ENCODE peak calls at places on chromosomes 3 and 15, in seven cellular contexts. F is tibial nerve, C is transverse colon, J is ovary, X is testis, S is IMR-90, M is A549. Z is an unnamed sample.

GRCh38 chr3:135009014-135009413 is 214.0 kb downstream of the EPHB1 start:
- DNase-seq in F (no peak), C (no peak), J (no peak), X (no peak), S (no peak), M (no peak), Z (no peak)

GRCh38 chr3:136385457-136385856 is 135.3 kb downstream of the PCCB start:
- DNase-seq in F (no peak), C (no peak), J (no peak), X (no peak), S (no peak), M (no peak), Z (no peak)

GRCh38 chr3:37580237-37580636 is 281.4 kb upstream of the CTDSPL start:
- DNase-seq in F (no peak), C (peak; percentile 12), J (no peak), X (no peak), S (no peak), M (no peak), Z (no peak)

GRCh38 chr3:31754575-31755278 is 222.0 kb downstream of the STT3B start:
- DNase-seq in F (no peak), C (no peak), J (no peak), X (no peak), S (no peak), M (no peak), Z (no peak)

GRCh38 chr15:62857411-62857853 is 185.1 kb upstream of the TPM1 start:
- DNase-seq in F (no peak), C (no peak), J (no peak), X (no peak), S (no peak), M (peak; percentile 47), Z (no peak)

GRCh38 chr3:45906681-45907220 is 20.4 kb downstream of the CCR9 start:
- DNase-seq in F (no peak), C (no peak), J (no peak), X (peak; percentile 20), S (peak; percentile 84), M (no peak), Z (no peak)

GRCh38 chr3:77718326-77718725 is 678.4 kb downstream of the ROBO2 start:
- DNase-seq in F (no peak), C (no peak), J (no peak), X (no peak), S (no peak), M (no peak), Z (no peak)

GRCh38 chr3:11671648-11672100 is 28.0 kb upstream of the VGLL4 start:
- DNase-seq in F (no peak), C (no peak), J (no peak), X (no peak), S (peak; percentile 54), M (no peak), Z (no peak)

GRCh38 chr15:73403171-73403570 is 34.4 kb upstream of the HCN4 start:
- DNase-seq in F (no peak), C (no peak), J (no peak), X (no peak), S (no peak), M (no peak), Z (no peak)

GRCh38 chr3:13528217-13528801 is 20.6 kb upstream of the FBLN2 start:
- DNase-seq in F (no peak), C (no peak), J (no peak), X (no peak), S (no peak), M (peak; percentile 73), Z (no peak)

GRCh38 chr15:86002444-86002843 is 77.2 kb upstream of the AGBL1 start:
- DNase-seq in F (no peak), C (no peak), J (no peak), X (no peak), S (no peak), M (no peak), Z (no peak)

GRCh38 chr3:16012086-16012485 is 162.4 kb upstream of the GALNT15 start:
- DNase-seq in F (no peak), C (no peak), J (no peak), X (no peak), S (peak; percentile 88), M (no peak), Z (no peak)

GRCh38 chr3:180870008-180870733 is 42.3 kb upstream of the FXR1 start:
- DNase-seq in F (no peak), C (peak; percentile 9), J (peak; percentile 72), X (peak; percentile 67), S (no peak), M (no peak), Z (no peak)

GRCh38 chr3:45509038-45509767 is 85.3 kb upstream of the LIMD1 start:
- DNase-seq in F (no peak), C (no peak), J (no peak), X (no peak), S (peak; percentile 99), M (no peak), Z (no peak)

DNA sequence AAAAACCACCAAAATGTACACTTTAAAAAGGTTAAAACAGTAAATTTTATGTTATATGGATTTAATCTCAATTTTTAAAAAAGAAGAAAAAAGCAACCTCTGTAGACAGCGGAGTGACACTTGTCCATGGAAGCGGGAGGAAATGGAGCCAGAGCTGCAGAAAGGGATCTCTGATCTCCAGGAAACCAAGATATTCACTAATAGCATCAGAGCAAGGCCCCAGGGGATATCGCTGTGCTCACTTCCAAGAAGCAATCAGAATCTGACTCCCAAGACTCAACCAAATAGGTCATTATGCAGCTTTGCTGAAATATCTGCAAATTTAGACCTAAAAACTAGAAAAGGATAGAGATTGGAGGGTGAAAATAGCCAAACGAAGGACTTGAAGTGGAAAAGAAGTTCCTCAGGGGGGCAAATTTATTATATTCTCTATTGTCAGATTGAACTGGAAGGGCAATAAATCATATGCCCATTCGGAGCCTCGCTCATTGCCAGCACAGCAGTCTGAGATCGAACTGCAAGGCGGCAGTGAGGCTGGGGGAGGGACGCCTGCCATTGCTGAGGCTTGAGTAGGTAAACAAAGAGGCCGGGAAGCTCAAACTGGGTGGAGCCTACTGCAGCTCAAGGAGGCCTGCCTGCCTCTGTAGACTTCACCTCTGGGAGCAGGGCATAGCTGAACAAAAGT is 62.0 kb upstream of the ATP2C1 start:
- DNase-seq in F (no peak), C (no peak), J (no peak), X (no peak), S (no peak), M (no peak), Z (no peak)
- TF ChIP-seq POLR2A in F (no peak), C (no peak), J (no peak), X (no peak), S (no peak), M (no peak), Z (no peak)

DNA sequence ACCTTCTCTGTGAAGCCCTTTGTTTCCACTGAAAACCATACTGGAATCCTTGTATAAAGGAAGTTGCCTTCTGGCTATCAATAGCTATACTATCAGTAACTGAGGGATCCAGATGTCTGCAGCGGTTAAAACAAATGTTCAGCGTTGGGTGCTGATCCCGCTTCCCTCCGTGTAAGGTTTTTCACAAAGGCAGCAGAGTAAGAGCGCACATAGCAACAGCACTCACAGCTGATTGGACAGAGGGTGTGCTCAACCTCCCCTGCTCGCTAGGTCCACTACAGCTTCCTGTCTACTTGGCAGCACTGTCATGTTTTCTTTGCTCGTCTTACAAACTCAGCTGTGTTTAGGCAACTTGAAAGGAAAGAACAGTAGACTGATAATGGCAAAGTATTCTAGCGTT is 27.3 kb downstream of the ATOSA start:
- DNase-seq in F (peak; percentile 28), C (peak; percentile 65), J (peak; percentile 63), X (peak; percentile 84), S (peak; percentile 98), M (peak; percentile 77), Z (peak; percentile 62)
- H3K27ac ChIP-seq in F (peak overlapping the region; percentile 83), C (peak overlapping the region; percentile 86), J (peak overlapping the region; percentile 51), X (peak overlapping the region; percentile 35), S (peak overlapping the region; percentile 24), M (peak overlapping the region; percentile 85), Z (peak overlapping the region; percentile 14)

GRCh38 chr15:80587816-80588456 is 107.2 kb upstream of the ABHD17C start:
- DNase-seq in F (no peak), C (no peak), J (no peak), X (no peak), S (peak; percentile 81), M (no peak), Z (no peak)

GRCh38 chr15:80590772-80591355 is 104.2 kb upstream of the ABHD17C start:
- DNase-seq in F (no peak), C (no peak), J (no peak), X (no peak), S (no peak), M (no peak), Z (no peak)

GRCh38 chr15:80586141-80586540 is 109.0 kb upstream of the ABHD17C start:
- DNase-seq in F (no peak), C (no peak), J (no peak), X (no peak), S (no peak), M (no peak), Z (no peak)

GRCh38 chr15:80587007-80587406 is 108.1 kb upstream of the ABHD17C start:
- DNase-seq in F (no peak), C (no peak), J (no peak), X (no peak), S (no peak), M (no peak), Z (no peak)

GRCh38 chr15:80588801-80589200 is 106.3 kb upstream of the ABHD17C start:
- DNase-seq in F (no peak), C (no peak), J (no peak), X (no peak), S (peak; percentile 100), M (peak; percentile 80), Z (no peak)
- TF ChIP-seq POLR2A in F (no peak), C (no peak), J (no peak), X (no peak), S (peak; percentile 74), M (no peak), Z (no peak)

DNA sequence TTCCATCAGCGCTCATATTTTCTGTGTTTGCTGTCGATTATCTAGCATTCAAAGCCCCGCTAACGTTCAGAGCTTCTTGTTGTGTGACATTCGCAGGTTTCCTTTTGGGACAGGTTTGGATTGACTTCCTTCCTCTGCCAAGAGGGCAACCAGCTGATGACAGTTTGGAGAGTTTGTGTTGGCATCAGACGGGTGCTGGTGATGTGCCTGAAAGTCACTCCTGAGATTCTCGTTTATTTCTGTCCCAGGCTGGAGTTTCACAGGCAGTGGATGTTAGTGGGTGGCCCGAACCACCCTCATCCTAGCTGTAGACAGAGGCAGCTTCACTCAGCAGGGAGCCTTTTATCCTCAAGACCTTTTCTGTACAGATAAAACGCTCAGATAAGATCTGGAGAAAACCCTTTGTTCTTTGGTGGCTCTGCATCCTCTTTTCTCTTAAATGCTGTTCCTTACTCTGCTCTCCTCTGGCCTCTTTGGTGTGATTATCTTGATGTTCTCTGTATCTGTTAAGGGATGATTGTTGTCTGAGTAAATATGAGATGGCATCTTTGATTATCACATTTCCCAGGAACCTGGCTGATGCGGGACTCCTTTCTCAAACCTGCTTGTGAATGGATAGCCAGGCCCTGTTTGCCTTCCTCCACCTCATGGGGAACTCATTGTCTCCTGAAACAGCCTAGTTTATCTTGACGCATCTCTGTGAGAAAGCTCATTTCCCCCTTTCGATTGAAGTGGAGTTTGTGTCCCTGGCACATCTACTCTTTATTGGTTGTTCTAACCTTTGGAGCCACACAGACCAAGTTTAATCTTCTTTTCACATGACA is 35.9 kb downstream of the CGNL1 start:
- DNase-seq in F (no peak), C (no peak), J (no peak), X (no peak), S (no peak), M (no peak), Z (no peak)
- H3K27ac ChIP-seq in F (no peak overlapping the region), C (no peak overlapping the region), J (no peak overlapping the region), X (peak overlapping the region; percentile 47), S (no peak overlapping the region), M (no peak overlapping the region), Z (peak overlapping the region; percentile 48)

Z was measured in right lobe of liver.